ENCODE peak calls at places on chromosome 1, in seven cellular contexts. One of them, this sample, is unnamed.

GRCh38 chr1:66521736-66522365 is 12.1 kb upstream of the SGIP1 start:
- DNase-seq in foreskin melanocyte: peak; percentile 32
- DNase-seq in stimulated activated CD8-positive, alpha-beta memory T cell treated with anti-CD3 and anti-CD28 coated beads, Interleukin-15, amount 100 ng/mL, for 4 hours: no peak
- DNase-seq in left ventricle myocardium inferior: no peak
- DNase-seq in GM23248: peak; percentile 93
- DNase-seq in brain microvascular endothelial cell: peak; percentile 70
- DNase-seq in GM12865: no peak
- DNase-seq in this sample: peak; percentile 93

GRCh38 chr1:34684246-34684645 is 70.6 kb upstream of the GJB5 start:
- DNase-seq in left ventricle myocardium inferior: no peak
- DNase-seq in stimulated activated CD8-positive, alpha-beta memory T cell treated with anti-CD3 and anti-CD28 coated beads, Interleukin-15, amount 100 ng/mL, for 4 hours: no peak
- DNase-seq in brain microvascular endothelial cell: no peak
- DNase-seq in GM23248: no peak
- DNase-seq in GM12865: peak; percentile 3
- DNase-seq in foreskin melanocyte: no peak
- DNase-seq in this sample: no peak

GRCh38 chr1:235855811-235856429 is 10.8 kb downstream of the LYST start:
- DNase-seq in brain microvascular endothelial cell: no peak
- DNase-seq in foreskin melanocyte: no peak
- DNase-seq in GM12865: peak; percentile 27
- DNase-seq in stimulated activated CD8-positive, alpha-beta memory T cell treated with anti-CD3 and anti-CD28 coated beads, Interleukin-15, amount 100 ng/mL, for 4 hours: no peak
- DNase-seq in GM23248: peak; percentile 19
- DNase-seq in left ventricle myocardium inferior: no peak
- DNase-seq in this sample: no peak

GRCh38 chr1:172561252-172561651 is 28.3 kb downstream of the SUCO start:
- DNase-seq in foreskin melanocyte: no peak
- DNase-seq in stimulated activated CD8-positive, alpha-beta memory T cell treated with anti-CD3 and anti-CD28 coated beads, Interleukin-15, amount 100 ng/mL, for 4 hours: no peak
- DNase-seq in left ventricle myocardium inferior: no peak
- DNase-seq in GM12865: no peak
- DNase-seq in brain microvascular endothelial cell: no peak
- DNase-seq in GM23248: peak; percentile 38
- DNase-seq in this sample: no peak

GRCh38 chr1:154972517-154973343 is 1.8 kb upstream of the CKS1B start:
- DNase-seq in brain microvascular endothelial cell: peak; percentile 84
- DNase-seq in stimulated activated CD8-positive, alpha-beta memory T cell treated with anti-CD3 and anti-CD28 coated beads, Interleukin-15, amount 100 ng/mL, for 4 hours: no peak
- DNase-seq in GM23248: peak; percentile 91
- DNase-seq in foreskin melanocyte: peak; percentile 80
- DNase-seq in GM12865: no peak
- DNase-seq in left ventricle myocardium inferior: peak; percentile 52
- DNase-seq in this sample: peak; percentile 88

GRCh38 chr1:157542676-157543075 is 9.6 kb downstream of the FCRL5 start:
- DNase-seq in foreskin melanocyte: no peak
- DNase-seq in stimulated activated CD8-positive, alpha-beta memory T cell treated with anti-CD3 and anti-CD28 coated beads, Interleukin-15, amount 100 ng/mL, for 4 hours: no peak
- DNase-seq in GM23248: no peak
- DNase-seq in left ventricle myocardium inferior: peak; percentile 36
- DNase-seq in brain microvascular endothelial cell: no peak
- DNase-seq in GM12865: no peak
- DNase-seq in this sample: no peak

GRCh38 chr1:212975607-212975918 is 25.2 kb downstream of the VASH2 start:
- DNase-seq in GM12865: no peak
- DNase-seq in stimulated activated CD8-positive, alpha-beta memory T cell treated with anti-CD3 and anti-CD28 coated beads, Interleukin-15, amount 100 ng/mL, for 4 hours: no peak
- DNase-seq in foreskin melanocyte: no peak
- DNase-seq in GM23248: peak; percentile 40
- DNase-seq in left ventricle myocardium inferior: no peak
- DNase-seq in brain microvascular endothelial cell: no peak
- DNase-seq in this sample: peak; percentile 61

GRCh38 chr1:53905509-53905908 is 11.5 kb downstream of the DIO1 start:
- DNase-seq in GM12865: no peak
- DNase-seq in GM23248: no peak
- DNase-seq in foreskin melanocyte: no peak
- DNase-seq in left ventricle myocardium inferior: no peak
- DNase-seq in brain microvascular endothelial cell: no peak
- DNase-seq in stimulated activated CD8-positive, alpha-beta memory T cell treated with anti-CD3 and anti-CD28 coated beads, Interleukin-15, amount 100 ng/mL, for 4 hours: no peak
- DNase-seq in this sample: no peak

GRCh38 chr1:180257028-180257386 is 26.9 kb downstream of the LHX4 start:
- DNase-seq in brain microvascular endothelial cell: no peak
- DNase-seq in foreskin melanocyte: no peak
- DNase-seq in left ventricle myocardium inferior: no peak
- DNase-seq in GM12865: no peak
- DNase-seq in stimulated activated CD8-positive, alpha-beta memory T cell treated with anti-CD3 and anti-CD28 coated beads, Interleukin-15, amount 100 ng/mL, for 4 hours: no peak
- DNase-seq in GM23248: no peak
- DNase-seq in this sample: no peak

GRCh38 chr1:192539450-192540132 is 36.0 kb upstream of the RGS1 start:
- DNase-seq in foreskin melanocyte: peak; percentile 97
- DNase-seq in left ventricle myocardium inferior: no peak
- DNase-seq in stimulated activated CD8-positive, alpha-beta memory T cell treated with anti-CD3 and anti-CD28 coated beads, Interleukin-15, amount 100 ng/mL, for 4 hours: no peak
- DNase-seq in GM23248: peak; percentile 96
- DNase-seq in GM12865: no peak
- DNase-seq in brain microvascular endothelial cell: peak; percentile 93
- DNase-seq in this sample: peak; percentile 93

GRCh38 chr1:1550591-1551432 is 10.4 kb upstream of the TMEM240 start:
- DNase-seq in foreskin melanocyte: peak; percentile 65
- DNase-seq in stimulated activated CD8-positive, alpha-beta memory T cell treated with anti-CD3 and anti-CD28 coated beads, Interleukin-15, amount 100 ng/mL, for 4 hours: no peak
- DNase-seq in left ventricle myocardium inferior: no peak
- DNase-seq in brain microvascular endothelial cell: peak; percentile 71
- DNase-seq in GM12865: no peak
- DNase-seq in GM23248: peak; percentile 78
- DNase-seq in this sample: peak; percentile 80

GRCh38 chr1:73160759-73161158 is 878.4 kb upstream of the NEGR1 start:
- DNase-seq in GM23248: no peak
- DNase-seq in stimulated activated CD8-positive, alpha-beta memory T cell treated with anti-CD3 and anti-CD28 coated beads, Interleukin-15, amount 100 ng/mL, for 4 hours: no peak
- DNase-seq in left ventricle myocardium inferior: no peak
- DNase-seq in brain microvascular endothelial cell: no peak
- DNase-seq in foreskin melanocyte: no peak
- DNase-seq in GM12865: no peak
- DNase-seq in this sample: no peak

GRCh38 chr1:29900727-29901126 is 664.4 kb downstream of the PTPRU start:
- DNase-seq in left ventricle myocardium inferior: peak; percentile 37
- DNase-seq in GM12865: no peak
- DNase-seq in GM23248: no peak
- DNase-seq in brain microvascular endothelial cell: no peak
- DNase-seq in stimulated activated CD8-positive, alpha-beta memory T cell treated with anti-CD3 and anti-CD28 coated beads, Interleukin-15, amount 100 ng/mL, for 4 hours: no peak
- DNase-seq in foreskin melanocyte: no peak
- DNase-seq in this sample: no peak

GRCh38 chr1:215845224-215845902 is 278.3 kb downstream of the KCTD3 start:
- DNase-seq in GM23248: peak; percentile 92
- DNase-seq in stimulated activated CD8-positive, alpha-beta memory T cell treated with anti-CD3 and anti-CD28 coated beads, Interleukin-15, amount 100 ng/mL, for 4 hours: no peak
- DNase-seq in brain microvascular endothelial cell: peak; percentile 31
- DNase-seq in left ventricle myocardium inferior: no peak
- DNase-seq in foreskin melanocyte: peak; percentile 26
- DNase-seq in GM12865: no peak
- DNase-seq in this sample: peak; percentile 92

GRCh38 chr1:78547081-78547480 is 56.3 kb downstream of the PTGFR start:
- DNase-seq in left ventricle myocardium inferior: no peak
- DNase-seq in foreskin melanocyte: no peak
- DNase-seq in GM12865: no peak
- DNase-seq in brain microvascular endothelial cell: no peak
- DNase-seq in GM23248: no peak
- DNase-seq in stimulated activated CD8-positive, alpha-beta memory T cell treated with anti-CD3 and anti-CD28 coated beads, Interleukin-15, amount 100 ng/mL, for 4 hours: no peak
- DNase-seq in this sample: no peak

GRCh38 chr1:160539896-160540858 is 17.1 kb upstream of the SLAMF6 start:
- DNase-seq in brain microvascular endothelial cell: no peak
- DNase-seq in left ventricle myocardium inferior: no peak
- DNase-seq in foreskin melanocyte: no peak
- DNase-seq in stimulated activated CD8-positive, alpha-beta memory T cell treated with anti-CD3 and anti-CD28 coated beads, Interleukin-15, amount 100 ng/mL, for 4 hours: peak; percentile 32
- DNase-seq in GM23248: no peak
- DNase-seq in GM12865: peak; percentile 93
- DNase-seq in this sample: no peak

GRCh38 chr1:53411541-53412152 is 47.6 kb upstream of the DMRTB1 start:
- DNase-seq in left ventricle myocardium inferior: no peak
- DNase-seq in GM12865: no peak
- DNase-seq in foreskin melanocyte: no peak
- DNase-seq in brain microvascular endothelial cell: no peak
- DNase-seq in GM23248: peak; percentile 47
- DNase-seq in stimulated activated CD8-positive, alpha-beta memory T cell treated with anti-CD3 and anti-CD28 coated beads, Interleukin-15, amount 100 ng/mL, for 4 hours: no peak
- DNase-seq in this sample: no peak

GRCh38 chr1:160205242-160205973 is at the start of gene PEA15:
- DNase-seq in GM23248: peak; percentile 87
- DNase-seq in GM12865: peak; percentile 80
- DNase-seq in foreskin melanocyte: peak; percentile 29
- DNase-seq in left ventricle myocardium inferior: peak; percentile 85
- DNase-seq in stimulated activated CD8-positive, alpha-beta memory T cell treated with anti-CD3 and anti-CD28 coated beads, Interleukin-15, amount 100 ng/mL, for 4 hours: peak; percentile 28
- DNase-seq in brain microvascular endothelial cell: peak; percentile 35
- DNase-seq in this sample: peak; percentile 32

GRCh38 chr1:39163469-39163868 is 41.0 kb upstream of the MACF1 start:
- DNase-seq in brain microvascular endothelial cell: no peak
- DNase-seq in left ventricle myocardium inferior: no peak
- DNase-seq in GM23248: no peak
- DNase-seq in stimulated activated CD8-positive, alpha-beta memory T cell treated with anti-CD3 and anti-CD28 coated beads, Interleukin-15, amount 100 ng/mL, for 4 hours: no peak
- DNase-seq in GM12865: no peak
- DNase-seq in foreskin melanocyte: no peak
- DNase-seq in this sample: no peak